ENCODE peak calls at places on chromosome 5, in eight cellular contexts. B, L, O, F, N, I, H and K are unnamed samples.

GRCh38 chr5:59193616-59194319 is 610.9 kb downstream of the RAB3C start:
- DNase-seq in L (peak; percentile 69), N (peak; percentile 65), F (no peak), I (no peak), B (peak; percentile 61), H (no peak), O (peak; percentile 100), K (peak; percentile 100)

GRCh38 chr5:126544087-126544740 is 50.8 kb downstream of the ALDH7A1 start:
- DNase-seq in N (peak; percentile 32), L (peak; percentile 58), H (no peak), F (peak; percentile 7), O (peak; percentile 25), B (no peak), I (peak; percentile 50), K (peak; percentile 41)

GRCh38 chr5:2381070-2381469 is 370.4 kb downstream of the IRX2 start:
- DNase-seq in N (no peak), H (no peak), I (no peak), B (no peak), L (no peak), F (no peak), O (no peak), K (no peak)

GRCh38 chr5:72065751-72066255 is 41.5 kb upstream of the MAP1B start:
- DNase-seq in H (no peak), N (no peak), L (peak; percentile 65), O (no peak), B (no peak), F (no peak), I (peak; percentile 88), K (no peak)

GRCh38 chr5:485943-486491 is 38.2 kb downstream of the SLC9A3 start:
- DNase-seq in L (no peak), O (no peak), F (no peak), H (no peak), I (no peak), N (no peak), B (no peak), K (no peak)

GRCh38 chr5:68709229-68709628 is 384.6 kb upstream of the SLC30A5 start:
- DNase-seq in O (no peak), F (no peak), H (no peak), I (peak; percentile 11), L (no peak), N (no peak), B (peak; percentile 21), K (no peak)

GRCh38 chr5:109029847-109030246 is 282.1 kb downstream of the FER start:
- DNase-seq in L (no peak), F (no peak), I (no peak), O (no peak), B (no peak), N (no peak), H (no peak), K (no peak)

GRCh38 chr5:177455036-177455660 is 8.5 kb downstream of the PRR7 start:
- DNase-seq in F (peak; percentile 97), L (peak; percentile 94), B (peak; percentile 82), H (peak; percentile 85), O (peak; percentile 60), I (peak; percentile 94), N (peak; percentile 48), K (peak; percentile 46)

GRCh38 chr5:168300377-168301182 is 9.1 kb downstream of the WWC1 start:
- DNase-seq in F (no peak), L (peak; percentile 3), I (peak; percentile 50), H (no peak), B (no peak), O (no peak), N (no peak), K (peak; percentile 55)

GRCh38 chr5:103066346-103066745 is 53.6 kb downstream of the GIN1 start:
- DNase-seq in O (peak; percentile 49), L (no peak), H (no peak), B (no peak), N (no peak), I (no peak), F (no peak), K (no peak)

GRCh38 chr5:37888476-37888875 is 48.6 kb upstream of the GDNF start:
- DNase-seq in B (no peak), I (no peak), N (no peak), F (no peak), O (peak; percentile 91), L (no peak), H (no peak), K (peak; percentile 92)

GRCh38 chr5:31935702-31936347 is 238.3 kb downstream of the GOLPH3 start:
- DNase-seq in N (no peak), B (no peak), F (no peak), O (no peak), H (peak; percentile 56), L (peak; percentile 27), I (no peak), K (peak; percentile 61)

GRCh38 chr5:96079962-96080361 is 118.3 kb upstream of the ELL2 start:
- DNase-seq in B (no peak), O (no peak), H (no peak), L (no peak), I (no peak), N (no peak), F (no peak), K (no peak)

GRCh38 chr5:40991168-40991980 is 79.8 kb downstream of the MROH2B start:
- DNase-seq in O (peak; percentile 32), L (peak; percentile 29), N (no peak), F (no peak), B (peak; percentile 43), H (peak; percentile 89), I (no peak), K (peak; percentile 48)

GRCh38 chr5:41748631-41749030 is 121.6 kb downstream of the OXCT1 start:
- DNase-seq in B (no peak), H (no peak), O (peak; percentile 75), I (peak; percentile 27), N (no peak), L (no peak), F (no peak), K (peak; percentile 67)

GRCh38 chr5:66871651-66872050 is 275.5 kb downstream of the MAST4 start:
- DNase-seq in F (no peak), O (no peak), N (no peak), B (no peak), H (no peak), L (no peak), I (no peak), K (no peak)

DNA sequence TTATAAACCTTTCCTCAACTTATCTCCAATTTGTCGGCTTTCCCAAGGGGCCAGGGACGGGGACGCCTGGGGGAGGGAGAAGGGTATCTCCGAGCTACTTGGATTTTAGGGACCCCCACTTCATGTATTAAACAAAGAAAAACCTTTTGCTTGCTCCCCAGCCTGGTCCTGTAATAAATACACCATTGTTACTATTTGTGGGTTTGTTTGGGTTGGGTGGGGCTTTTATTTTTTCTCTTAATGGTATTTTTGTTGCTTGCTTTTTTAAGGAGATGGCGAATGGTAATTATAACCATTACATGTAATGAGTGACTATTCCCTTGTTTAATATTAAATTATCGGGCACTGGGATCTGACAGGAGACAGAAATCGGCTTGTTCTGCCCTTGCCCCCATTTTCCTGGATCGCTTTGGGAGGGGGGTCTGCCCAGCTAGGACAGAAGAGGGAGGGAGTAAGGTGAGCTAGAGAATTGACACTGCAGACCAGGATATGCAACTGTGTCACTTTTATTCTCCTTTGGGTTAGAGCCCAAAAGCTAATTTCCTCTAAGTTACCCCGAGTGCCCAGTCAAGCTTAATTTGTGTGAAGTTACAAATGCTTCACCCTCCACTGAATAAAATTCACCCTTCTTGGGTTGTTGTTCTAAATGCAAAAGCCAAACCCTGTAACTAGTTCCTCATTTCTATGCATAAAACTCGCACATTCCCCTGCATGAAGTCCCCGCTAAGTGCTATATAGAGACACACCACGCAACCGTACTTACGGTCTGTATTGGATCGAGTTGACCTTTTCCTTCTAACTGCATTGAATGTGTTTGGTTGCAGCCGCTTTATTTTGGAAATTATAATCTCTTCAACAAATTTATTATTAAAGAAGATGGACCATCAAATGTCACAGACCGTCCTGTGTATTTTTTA is 1.6 kb upstream of the ZNF608 start:
- DNase-seq in F (no peak), L (peak; percentile 28), O (peak; percentile 5), N (no peak), I (peak; percentile 43), B (no peak), H (no peak), K (peak; percentile 14)
- H3K4me3 ChIP-seq in F (no peak overlapping the region), L (peak overlapping the region; percentile 65), O (peak overlapping the region; percentile 75), N (peak overlapping the region; percentile 82), I (peak overlapping the region; percentile 69), B (peak overlapping the region; percentile 83), H (peak overlapping the region; percentile 69), K (peak overlapping the region; percentile 51)

GRCh38 chr5:179294891-179295777 is 50.1 kb downstream of the ADAMTS2 start:
- DNase-seq in L (no peak), O (no peak), F (no peak), N (no peak), I (no peak), H (no peak), B (peak; percentile 35), K (no peak)
- H3K27me3 ChIP-seq in L (no peaks in the 10 kb centered on the region), O (no peaks in the 10 kb centered on the region), F (no peaks in the 10 kb centered on the region), N (no peaks in the 10 kb centered on the region), I (no peaks in the 10 kb centered on the region), H (no peaks in the 10 kb centered on the region), B (no peaks in the 10 kb centered on the region), K (no peaks in the 10 kb centered on the region)

DNA sequence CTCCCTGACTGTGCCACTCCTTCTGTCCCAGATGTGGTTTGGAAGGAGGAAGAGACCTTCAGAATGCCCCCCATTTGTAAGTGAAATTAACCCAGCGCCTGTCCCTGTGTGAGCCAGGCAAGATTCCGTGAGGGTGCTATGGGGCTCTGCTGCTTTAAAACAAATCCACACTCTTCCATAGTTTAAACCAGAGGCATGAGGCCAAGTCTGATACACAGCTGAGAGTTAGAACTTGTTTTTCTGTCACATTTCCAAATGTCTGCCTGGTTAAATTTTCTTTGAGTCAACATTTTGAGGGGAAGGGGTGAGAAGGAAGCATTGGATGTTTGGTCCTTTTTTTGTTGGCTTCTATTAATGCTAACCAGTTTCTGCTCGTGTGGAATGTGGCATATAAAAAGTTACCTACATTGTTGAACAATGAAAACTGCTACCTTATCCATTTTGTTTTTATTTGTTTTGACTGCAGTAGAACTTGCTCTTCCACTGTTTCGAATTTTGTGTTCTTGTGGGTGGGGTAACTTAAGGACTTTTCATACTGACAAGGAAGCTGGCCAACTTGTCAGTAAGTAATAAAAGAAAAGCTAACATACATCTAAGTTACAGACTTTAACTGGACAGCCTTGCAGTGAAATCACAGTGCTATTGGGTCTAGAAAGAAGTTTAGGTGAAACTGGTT is 12.9 kb downstream of the RGMB start:
- DNase-seq in N (no peak), L (no peak), H (no peak), F (no peak), O (no peak), B (no peak), I (no peak), K (peak; percentile 49)
- H3K4me3 ChIP-seq in N (no peak overlapping the region), L (no peak overlapping the region), H (no peak overlapping the region), F (no peak overlapping the region), O (no peak overlapping the region), B (no peak overlapping the region), I (no peak overlapping the region), K (no peak overlapping the region)

DNA sequence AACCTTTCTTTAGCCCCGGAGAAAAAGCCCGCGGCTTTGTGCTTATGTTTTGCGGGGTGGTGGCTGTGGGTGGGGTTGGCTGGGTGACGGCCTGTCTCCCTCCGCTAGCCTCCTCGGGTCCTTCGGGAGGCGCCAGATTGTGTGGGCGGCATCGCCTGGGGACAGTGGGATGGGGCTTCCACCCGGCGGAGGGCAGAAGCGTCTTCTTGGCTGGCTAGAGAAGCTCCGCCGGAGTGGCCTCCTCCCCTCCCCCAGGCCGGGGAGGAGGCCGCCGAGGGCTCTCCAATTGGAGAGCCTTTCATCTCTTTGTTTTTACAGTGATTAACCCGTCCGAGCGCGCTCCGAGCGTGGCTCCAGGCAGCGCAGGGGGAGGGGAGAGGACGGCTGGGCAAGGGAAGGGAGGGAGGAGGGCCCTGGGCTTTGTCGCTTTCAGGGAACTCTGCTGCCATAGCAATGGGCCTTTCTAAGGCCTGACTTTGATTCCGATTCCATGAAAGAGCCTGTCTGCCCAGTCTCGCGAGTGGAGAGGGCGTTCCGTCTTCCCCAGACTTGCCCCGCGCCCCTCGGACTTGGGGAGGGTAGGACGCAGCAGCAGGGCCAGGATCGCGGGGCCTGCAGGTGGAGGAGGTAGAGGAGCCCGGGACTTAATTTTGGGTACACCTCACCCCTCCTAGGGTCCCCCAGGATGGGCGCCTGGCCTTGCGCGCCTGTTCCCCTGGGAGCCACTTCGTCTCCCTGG is 36.7 kb upstream of the TIFAB start:
- DNase-seq in O (peak; percentile 57), F (no peak), L (peak; percentile 56), H (no peak), I (peak; percentile 97), B (no peak), N (no peak), K (peak; percentile 30)
- H3K27me3 ChIP-seq in O (no peaks in the 10 kb centered on the region), F (peaks cover 20% of the 10 kb centered on the region), L (peaks cover 89% of the 10 kb centered on the region), H (no peaks in the 10 kb centered on the region), I (peaks cover 100% of the 10 kb centered on the region), B (peaks cover 3% of the 10 kb centered on the region), N (peaks cover 3% of the 10 kb centered on the region), K (peaks cover 9% of the 10 kb centered on the region)